ENCODE peak calls at places on chromosome 21, in eight cellular contexts. F is heart right ventricle, P is dorsolateral prefrontal cortex, A is fibroblast of pulmonary artery, M is HFF-Myc, Y is fibroblast of lung, W is OCI-LY7, J is ovary. N is an unnamed sample.

GRCh38 chr21:39141502-39141901 is 41.7 kb downstream of the PSMG1 start:
- DNase-seq in F (no peak), P (no peak), A (peak; percentile 49), M (peak; percentile 79), Y (peak; percentile 54), W (no peak), J (no peak), N (no peak)

GRCh38 chr21:24042687-24043086 is 1564.6 kb downstream of the MRPL39 start:
- DNase-seq in F (no peak), P (no peak), A (no peak), M (no peak), Y (no peak), W (no peak), J (no peak), N (no peak)

GRCh38 chr21:36791695-36792451 is 93.0 kb downstream of the SIM2 start:
- DNase-seq in F (peak; percentile 27), P (no peak), A (no peak), M (no peak), Y (no peak), W (no peak), J (no peak), N (no peak)

GRCh38 chr21:37072239-37072987 is 458 bp downstream of the PIGP start:
- DNase-seq in F (peak; percentile 88), P (peak; percentile 86), A (peak; percentile 91), M (no peak), Y (no peak), W (no peak), J (peak; percentile 78), N (no peak)

GRCh38 chr21:40153351-40153750 is 286.1 kb downstream of the PCP4 start:
- DNase-seq in F (no peak), P (no peak), A (no peak), M (no peak), Y (no peak), W (no peak), J (no peak), N (no peak)

GRCh38 chr21:26001356-26001755 is 169.2 kb downstream of the APP start:
- DNase-seq in F (no peak), P (no peak), A (no peak), M (no peak), Y (no peak), W (peak; percentile 21), J (no peak), N (no peak)

GRCh38 chr21:9780441-9780937 is 740.9 kb upstream of the TPTE start:
- DNase-seq in F (no peak), P (no peak), A (no peak), M (no peak), Y (no peak), W (no peak), J (no peak), N (no peak)

GRCh38 chr21:35737899-35738341 is 322.4 kb downstream of the SETD4 start:
- DNase-seq in F (peak; percentile 13), P (no peak), A (peak; percentile 69), M (no peak), Y (no peak), W (no peak), J (no peak), N (no peak)

GRCh38 chr21:34669149-34669879 is 520 bp downstream of the CLIC6 start:
- DNase-seq in F (no peak), P (no peak), A (no peak), M (no peak), Y (no peak), W (no peak), J (no peak), N (no peak)

GRCh38 chr21:30340714-30341573 is 3.5 kb upstream of the KRTAP27-1 start:
- DNase-seq in F (no peak), P (no peak), A (peak; percentile 53), M (no peak), Y (peak; percentile 1), W (peak; percentile 30), J (no peak), N (no peak)

GRCh38 chr21:40386301-40386911 is 460.6 kb downstream of the DSCAM start:
- DNase-seq in F (peak; percentile 58), P (peak; percentile 49), A (no peak), M (no peak), Y (no peak), W (peak; percentile 7), J (no peak), N (no peak)

GRCh38 chr21:34827445-34828235 is 158.8 kb downstream of the CLIC6 start:
- DNase-seq in F (no peak), P (no peak), A (no peak), M (no peak), Y (no peak), W (no peak), J (no peak), N (no peak)

GRCh38 chr21:33308586-33309490 is 15.9 kb upstream of the IFNAR1 start:
- DNase-seq in F (no peak), P (no peak), A (peak; percentile 38), M (peak; percentile 77), Y (peak; percentile 83), W (peak; percentile 100), J (no peak), N (no peak)
- TF ChIP-seq CTCF in F (no peak), P (no peak), A (peak; percentile 16), M (no peak), Y (no peak), W (peak; percentile 80), J (no peak), N (no peak)

GRCh38 chr21:45588861-45589491 is 46.7 kb upstream of the SLC19A1 start:
- DNase-seq in F (no peak), P (no peak), A (no peak), M (no peak), Y (no peak), W (no peak), J (no peak), N (no peak)

GRCh38 chr21:45584786-45585185 is 42.5 kb upstream of the SLC19A1 start:
- DNase-seq in F (no peak), P (no peak), A (no peak), M (no peak), Y (no peak), W (no peak), J (no peak), N (no peak)

GRCh38 chr21:45588086-45588825 is 46.0 kb upstream of the SLC19A1 start:
- DNase-seq in F (no peak), P (no peak), A (no peak), M (no peak), Y (no peak), W (no peak), J (no peak), N (no peak)

GRCh38 chr21:45583831-45584509 is 41.7 kb upstream of the SLC19A1 start:
- DNase-seq in F (no peak), P (no peak), A (no peak), M (no peak), Y (no peak), W (no peak), J (no peak), N (no peak)

DNA sequence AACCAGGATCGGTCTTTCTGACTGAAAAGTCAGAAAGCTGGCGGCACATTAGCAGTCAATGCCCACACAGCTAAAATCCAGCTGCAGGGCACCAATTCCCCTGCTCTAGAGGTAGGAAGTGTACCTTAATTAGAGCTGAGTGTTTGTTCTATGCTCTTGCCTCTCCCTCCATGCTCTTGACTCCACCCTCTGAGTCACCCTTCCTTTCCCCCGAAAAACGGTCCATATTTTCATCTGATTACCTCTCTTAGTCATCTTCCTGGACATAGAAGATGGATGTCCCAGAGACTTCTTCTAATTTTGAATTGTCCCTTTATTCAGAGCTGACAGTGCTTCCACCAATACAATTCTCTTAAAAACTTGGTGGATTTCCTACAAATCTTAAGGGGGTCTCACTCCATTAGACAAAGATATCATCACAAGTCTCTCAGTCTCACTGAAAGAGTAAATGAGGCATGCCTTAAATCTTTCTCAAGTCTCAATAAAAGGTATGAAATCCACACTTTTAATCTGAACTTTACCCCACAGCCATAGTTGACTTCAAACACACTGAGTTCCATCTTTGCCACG is 44.1 kb upstream of the SLC19A1 start:
- DNase-seq in F (no peak), P (no peak), A (no peak), M (no peak), Y (no peak), W (no peak), J (no peak), N (no peak)
- H3K4me3 ChIP-seq in F (no peak overlapping the region), P (no peak overlapping the region), A (no peak overlapping the region), M (no peak overlapping the region), Y (no peak overlapping the region), W (no peak overlapping the region), J (no peak overlapping the region), N (no peak overlapping the region)

GRCh38 chr21:17048974-17049373 is 463.9 kb upstream of the CXADR start:
- DNase-seq in F (no peak), P (no peak), A (no peak), M (no peak), Y (no peak), W (no peak), J (no peak), N (no peak)

GRCh38 chr21:17044696-17045095 is 468.1 kb upstream of the CXADR start:
- DNase-seq in F (no peak), P (no peak), A (no peak), M (no peak), Y (no peak), W (no peak), J (no peak), N (no peak)

GRCh38 chr21:17050646-17051045 is 462.2 kb upstream of the CXADR start:
- DNase-seq in F (no peak), P (no peak), A (no peak), M (no peak), Y (no peak), W (no peak), J (no peak), N (no peak)

GRCh38 chr21:17050156-17050555 is 462.7 kb upstream of the CXADR start:
- DNase-seq in F (no peak), P (no peak), A (no peak), M (no peak), Y (peak; percentile 17), W (no peak), J (no peak), N (no peak)

GRCh38 chr21:17045214-17045835 is 467.5 kb upstream of the CXADR start:
- DNase-seq in F (no peak), P (no peak), A (peak; percentile 58), M (peak; percentile 27), Y (peak; percentile 62), W (peak; percentile 3), J (no peak), N (no peak)
- TF ChIP-seq CTCF in F (no peak), P (peak; percentile 57), A (peak; percentile 61), M (peak; percentile 39), Y (peak; percentile 38), W (peak; percentile 84), J (no peak), N (peak; percentile 3)

GRCh38 chr21:31733521-31734149 is 1.7 kb upstream of the SCAF4 start:
- DNase-seq in F (no peak), P (no peak), A (no peak), M (no peak), Y (no peak), W (peak; percentile 52), J (no peak), N (no peak)

GRCh38 chr21:31731802-31732537 is at the start of gene SCAF4:
- DNase-seq in F (peak; percentile 93), P (peak; percentile 88), A (peak; percentile 89), M (no peak), Y (peak; percentile 87), W (peak; percentile 91), J (peak; percentile 89), N (no peak)

GRCh38 chr21:31732538-31732864 is 583 bp upstream of the SCAF4 start:
- DNase-seq in F (no peak), P (no peak), A (no peak), M (no peak), Y (peak; percentile 73), W (no peak), J (no peak), N (no peak)

GRCh38 chr21:31732891-31733520 is 1.1 kb upstream of the SCAF4 start:
- DNase-seq in F (no peak), P (no peak), A (no peak), M (no peak), Y (no peak), W (peak; percentile 60), J (peak; percentile 27), N (no peak)

GRCh38 chr21:31735518-31735992 is 3.6 kb upstream of the SCAF4 start:
- DNase-seq in F (no peak), P (no peak), A (no peak), M (no peak), Y (no peak), W (peak; percentile 55), J (no peak), N (no peak)
- H3K4me3 ChIP-seq in F (no peak overlapping the region), P (no peak overlapping the region), A (no peak overlapping the region), M (no peak overlapping the region), Y (no peak overlapping the region), W (no peak overlapping the region), J (no peak overlapping the region), N (no peak overlapping the region)

N was measured in AG04449.